ENCODE peak calls at places on chromosomes 1 and 21, in five cellular contexts. Q is tibial artery, K is amniotic stem cell, Z is endothelial cell, W is colonic mucosa. O is an unnamed sample.

GRCh38 chr1:197955486-197956394 is 38.6 kb downstream of the LHX9 start:
- DNase-seq in K (no peak), Z (no peak), Q (no peak), W (no peak), O (no peak)

GRCh38 chr1:174998569-174999215 is 1.1 kb upstream of the CACYBP start:
- DNase-seq in Q (no peak), W (peak), K (no peak), Z (peak), O (no peak)

GRCh38 chr21:14070049-14070893 is 140.5 kb downstream of the LIPI start:
- DNase-seq in K (no peak), Z (no peak), W (no peak), Q (peak), O (no peak)

GRCh38 chr1:66292944-66293343 is 241.0 kb upstream of the SGIP1 start:
- DNase-seq in W (no peak), K (no peak), Z (no peak), Q (no peak), O (no peak)

GRCh38 chr1:6581561-6582305 is 1.9 kb downstream of the ZBTB48 start:
- DNase-seq in W (peak), Z (no peak), K (no peak), Q (no peak), O (no peak)

GRCh38 chr1:47677241-47677940 is 239.5 kb downstream of the FOXD2 start:
- DNase-seq in Z (no peak), W (peak), Q (no peak), K (no peak), O (no peak)

GRCh38 chr1:64038965-64039926 is 164.2 kb upstream of the UBE2U start:
- DNase-seq in W (peak), K (peak), Z (no peak), Q (peak), O (peak)

GRCh38 chr1:109661391-109661790 is 5.5 kb downstream of the GSTM4 start:
- DNase-seq in Q (peak), K (no peak), W (no peak), Z (no peak), O (no peak)

GRCh38 chr1:180217021-180217420 is 13.0 kb upstream of the LHX4 start:
- DNase-seq in Z (no peak), Q (peak), W (no peak), K (no peak), O (no peak)

GRCh38 chr1:226365831-226366231 is 42.1 kb downstream of the PARP1 start:
- DNase-seq in W (no peak), K (no peak), Z (no peak), Q (no peak), O (peak)

GRCh38 chr1:205729945-205730610 is 19.9 kb downstream of the NUCKS1 start:
- DNase-seq in W (no peak), K (no peak), Z (no peak), Q (no peak), O (no peak)

GRCh38 chr1:159980076-159980475 is 26.0 kb upstream of the SLAMF9 start:
- DNase-seq in Q (no peak), W (no peak), Z (no peak), K (no peak), O (no peak)

GRCh38 chr1:20426923-20427322 is 59.1 kb downstream of the CAMK2N1 start:
- DNase-seq in Q (no peak), W (no peak), K (peak), Z (no peak), O (no peak)

GRCh38 chr1:36321119-36321951 is 2.1 kb downstream of the EVA1B start:
- DNase-seq in K (peak), Z (peak), Q (peak), W (peak), O (peak)

GRCh38 chr21:46078322-46078981 is 19.5 kb upstream of the COL6A2 start:
- DNase-seq in W (no peak), K (no peak), Q (peak), Z (no peak), O (no peak)

GRCh38 chr1:27445177-27445936 is 44.6 kb downstream of the WASF2 start:
- DNase-seq in W (no peak), K (no peak), Z (no peak), Q (no peak), O (no peak)

GRCh38 chr1:91556556-91556955 is 55.9 kb downstream of the CDC7 start:
- DNase-seq in Q (no peak), K (no peak), Z (no peak), W (no peak), O (no peak)

GRCh38 chr1:22245716-22246115 is 102.8 kb upstream of the WNT4 start:
- DNase-seq in Z (no peak), K (no peak), Q (no peak), W (no peak), O (no peak)

GRCh38 chr1:913491-914252 is 10.1 kb upstream of the SAMD11 start:
- DNase-seq in K (no peak), Q (no peak), W (no peak), Z (peak), O (no peak)

GRCh38 chr1:218164111-218164929 is 120.8 kb upstream of the RRP15 start:
- DNase-seq in K (no peak), W (peak), Q (no peak), Z (peak), O (no peak)

GRCh38 chr1:38455829-38456563 is 403.6 kb downstream of the RRAGC start:
- DNase-seq in K (no peak), W (no peak), Z (no peak), Q (no peak), O (no peak)

O was measured in AG09319.